ENCODE peak calls at places on chromosomes 12 and 14, in five cellular contexts. S is stomach, C is foreskin fibroblast, T is HCT116, U is bronchial epithelial cell. E is an unnamed sample.

GRCh38 chr12:65824314-65824563 is at the start of gene HMGA2:
- DNase-seq in S (no peak), C (peak), T (peak), U (no peak), E (no peak)

GRCh38 chr12:99670635-99671034 is 23.1 kb downstream of the GARIN6 start:
- DNase-seq in S (no peak), C (no peak), T (no peak), U (peak), E (no peak)

GRCh38 chr12:84920331-84920730 is 7.7 kb upstream of the SLC6A15 start:
- DNase-seq in S (no peak), C (peak), T (no peak), U (peak), E (no peak)

GRCh38 chr12:79358716-79359341 is 331.9 kb downstream of the PAWR start:
- DNase-seq in S (no peak), C (no peak), T (no peak), U (no peak), E (no peak)

GRCh38 chr14:91293281-91293680 is 48.8 kb upstream of the GPR68 start:
- DNase-seq in S (no peak), C (no peak), T (no peak), U (no peak), E (no peak)

GRCh38 chr14:67137744-67138371 is 51.4 kb upstream of the GARIN2 start:
- DNase-seq in S (no peak), C (peak), T (no peak), U (peak), E (no peak)

GRCh38 chr14:91078095-91078737 is 17.8 kb upstream of the RPS6KA5 start:
- DNase-seq in S (no peak), C (no peak), T (no peak), U (no peak), E (no peak)

GRCh38 chr12:1947081-1947480 is 28.6 kb upstream of the CACNA2D4 start:
- DNase-seq in S (no peak), C (peak), T (no peak), U (no peak), E (no peak)

GRCh38 chr12:12214635-12215131 is 52.2 kb downstream of the LRP6 start:
- DNase-seq in S (no peak), C (peak), T (no peak), U (peak), E (no peak)

GRCh38 chr14:85554106-85554505 is 24.2 kb downstream of the FLRT2 start:
- DNase-seq in S (no peak), C (no peak), T (no peak), U (no peak), E (no peak)

GRCh38 chr14:57866199-57866755 is 385 bp upstream of the SLC35F4 start:
- DNase-seq in S (no peak), C (no peak), T (no peak), U (no peak), E (no peak)

GRCh38 chr12:46910830-46911229 is 85.0 kb upstream of the SLC38A4 start:
- DNase-seq in S (no peak), C (no peak), T (no peak), U (no peak), E (no peak)

GRCh38 chr12:121789800-121790748 is 3.4 kb downstream of the RHOF start:
- DNase-seq in S (peak), C (no peak), T (no peak), U (no peak), E (no peak)

GRCh38 chr12:946656-947055 is 2.8 kb downstream of the RAD52 start:
- DNase-seq in S (no peak), C (no peak), T (no peak), U (peak), E (no peak)

GRCh38 chr14:100747021-100747586 is 20.4 kb downstream of the DLK1 start:
- DNase-seq in S (no peak), C (peak), T (peak), U (peak), E (no peak)

GRCh38 chr14:31013841-31014240 is 11.6 kb upstream of the AP4S1 start:
- DNase-seq in S (no peak), C (no peak), T (no peak), U (no peak), E (no peak)

GRCh38 chr14:49362916-49363315 is 223.3 kb downstream of the RPS29 start:
- DNase-seq in S (no peak), C (no peak), T (no peak), U (no peak), E (no peak)

GRCh38 chr14:24279301-24280186 is 8.1 kb upstream of the RABGGTA start:
- DNase-seq in S (no peak), C (no peak), T (no peak), U (peak), E (no peak)

GRCh38 chr12:58750484-58750883 is 169.8 kb downstream of the LRIG3 start:
- DNase-seq in S (no peak), C (peak), T (no peak), U (peak), E (no peak)

GRCh38 chr12:19893514-19893913 is 454.2 kb downstream of the AEBP2 start:
- DNase-seq in S (no peak), C (no peak), T (peak), U (peak), E (no peak)

GRCh38 chr12:94561943-94562411 is 88.4 kb downstream of the TMCC3 start:
- DNase-seq in S (peak), C (peak), T (no peak), U (peak), E (peak)

GRCh38 chr12:124754949-124755800 is 108.5 kb downstream of the SCARB1 start:
- DNase-seq in S (peak), C (peak), T (no peak), U (no peak), E (peak)

GRCh38 chr14:95174184-95174804 is 17.0 kb upstream of the DICER1 start:
- DNase-seq in S (no peak), C (no peak), T (no peak), U (no peak), E (no peak)

GRCh38 chr12:52186135-52186840 is 5.5 kb downstream of the KRT80 start:
- DNase-seq in S (no peak), C (peak), T (no peak), U (peak), E (no peak)

GRCh38 chr14:102293784-102294183 is 11.2 kb downstream of the MOK start:
- DNase-seq in S (no peak), C (no peak), T (no peak), U (no peak), E (no peak)

GRCh38 chr12:118034429-118035193 is 18.1 kb downstream of the RFC5 start:
- DNase-seq in S (no peak), C (no peak), T (no peak), U (peak), E (no peak)

GRCh38 chr14:90728951-90729350 is 87.3 kb downstream of the TTC7B start:
- DNase-seq in S (no peak), C (no peak), T (no peak), U (no peak), E (no peak)

GRCh38 chr12:111597731-111598636 is 1.1 kb downstream of the ATXN2 start:
- DNase-seq in S (peak), C (no peak), T (no peak), U (no peak), E (peak)

GRCh38 chr12:48696626-48697025 is 14.6 kb upstream of the KANSL2 start:
- DNase-seq in S (no peak), C (no peak), T (no peak), U (no peak), E (no peak)
- TF ChIP-seq CTCF in S (no peak), C (no peak), T (no peak), U (no peak), E (no peak)

GRCh38 chr14:20866963-20867362 is 24.2 kb upstream of the RNASE3 start:
- DNase-seq in S (no peak), C (no peak), T (peak), U (peak), E (peak)
- TF ChIP-seq CTCF in S (no peak), C (peak), T (peak), U (peak), E (peak)

GRCh38 chr12:6539276-6540134 is 5.2 kb downstream of the GAPDH start:
- DNase-seq in S (no peak), C (peak), T (no peak), U (peak), E (no peak)

GRCh38 chr12:6538420-6539275 is 4.3 kb downstream of the GAPDH start:
- DNase-seq in S (no peak), C (peak), T (no peak), U (peak), E (no peak)

GRCh38 chr12:6542209-6543009 is 8.1 kb downstream of the GAPDH start:
- DNase-seq in S (no peak), C (no peak), T (no peak), U (no peak), E (no peak)

GRCh38 chr12:6541371-6542165 is 7.3 kb downstream of the GAPDH start:
- DNase-seq in S (no peak), C (no peak), T (no peak), U (no peak), E (no peak)

DNA sequence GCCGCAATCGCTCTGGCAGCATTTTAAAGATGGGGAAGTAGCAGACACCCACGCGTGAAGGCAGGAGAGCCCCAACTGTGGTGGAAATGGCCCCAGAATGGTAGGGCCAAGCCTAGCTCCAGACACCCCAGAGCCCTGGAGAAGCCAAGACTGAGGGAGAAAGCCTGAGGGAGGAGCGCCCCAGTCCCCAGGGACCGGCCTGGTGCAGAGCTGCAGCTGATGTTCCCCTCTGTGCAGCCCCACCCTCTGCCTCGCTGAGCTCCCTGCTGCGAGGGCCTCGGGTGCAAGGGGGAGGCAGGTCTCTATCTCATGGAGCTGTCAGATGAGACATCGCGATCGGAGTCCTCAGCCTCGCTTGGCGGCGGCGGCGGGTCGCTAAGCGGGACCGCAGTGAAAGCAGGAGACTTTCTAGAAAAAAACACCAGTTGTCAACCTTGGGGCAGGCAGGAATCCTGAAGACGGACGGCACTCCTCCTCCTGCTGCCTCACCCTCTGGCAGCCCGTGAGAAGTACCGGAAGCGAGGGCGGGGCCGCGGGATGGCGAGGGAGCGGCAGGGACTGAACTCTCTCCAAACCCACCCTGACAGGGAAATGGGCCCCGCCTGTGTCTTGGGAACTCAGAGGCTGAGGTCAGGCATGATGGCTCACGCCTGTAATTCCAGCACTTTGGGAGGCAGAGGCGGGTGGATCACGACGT is 6.0 kb downstream of the GAPDH start:
- DNase-seq in S (peak), C (peak), T (peak), U (peak), E (peak)
- TF ChIP-seq CTCF in S (no peak), C (no peak), T (no peak), U (no peak), E (no peak)

GRCh38 chr14:39766397-39767000 is 334.3 kb upstream of the FBXO33 start:
- DNase-seq in S (no peak), C (no peak), T (no peak), U (no peak), E (no peak)
- TF ChIP-seq CTCF in S (no peak), C (no peak), T (peak), U (no peak), E (no peak)

DNA sequence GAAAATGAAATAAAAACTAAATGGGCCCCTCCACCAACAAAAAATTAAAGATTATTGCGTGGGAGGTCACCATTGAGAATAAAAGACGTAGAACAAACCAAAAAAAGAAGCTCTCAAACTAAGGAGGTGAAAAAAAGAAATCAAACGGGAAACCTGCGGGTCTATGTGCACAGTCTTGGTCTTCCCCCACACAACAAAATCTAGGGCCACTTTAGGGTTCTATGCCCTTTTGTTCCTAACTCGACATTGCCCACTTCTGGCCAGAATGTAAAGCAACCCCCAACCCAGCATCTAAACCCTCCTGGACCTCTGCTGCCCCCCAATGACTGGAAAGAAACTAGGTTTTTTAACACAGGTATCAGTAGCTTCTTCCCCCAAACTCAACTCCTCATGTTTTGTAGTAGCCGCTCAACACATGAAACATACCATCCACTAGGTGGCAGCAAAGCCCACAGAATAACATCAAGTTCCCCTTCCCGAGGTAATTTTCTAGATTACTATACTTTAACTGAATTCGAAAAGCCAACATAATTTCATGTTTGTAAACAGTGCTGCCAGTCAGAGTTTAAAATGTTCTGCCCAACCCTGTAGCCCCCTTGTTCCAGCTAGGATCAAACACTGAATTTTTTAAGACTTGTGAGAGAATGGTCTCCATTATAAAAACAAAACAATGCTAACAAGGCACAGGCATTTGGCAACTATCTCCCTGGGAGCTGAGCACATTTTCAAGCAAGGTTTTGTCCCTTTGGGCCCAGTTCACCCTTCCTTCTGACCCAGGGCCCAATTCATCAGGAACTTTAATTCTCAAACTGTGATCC is 18.7 kb downstream of the DAD1 start:
- DNase-seq in S (peak), C (peak), T (peak), U (peak), E (peak)
- TF ChIP-seq CTCF in S (peak), C (peak), T (peak), U (peak), E (peak)